ENCODE peak calls at places on chromosomes 4 and X, in eight cellular contexts. Z is astrocyte of the spinal cord, K is A673, I is PC-3, N is AG09309, U is GM10248, D is left ventricle myocardium inferior, F is MCF 10A. J is an unnamed sample.

GRCh38 chr4:169492436-169493163 is 119.8 kb downstream of the NEK1 start:
- DNase-seq in Z (peak; percentile 48), K (peak; percentile 62), I (peak; percentile 62), N (no peak), U (peak; percentile 50), D (no peak), F (peak; percentile 61), J (peak; percentile 34)

GRCh38 chr4:1900087-1900433 is 28.9 kb downstream of the NSD2 start:
- DNase-seq in Z (no peak), K (no peak), I (no peak), N (no peak), U (no peak), D (no peak), F (no peak), J (no peak)

GRCh38 chrX:46965125-46965758 is 53.0 kb downstream of the JADE3 start:
- DNase-seq in Z (peak; percentile 48), K (peak; percentile 28), I (peak; percentile 19), N (no peak), U (no peak), D (no peak), F (peak; percentile 18), J (peak; percentile 2)

GRCh38 chrX:134654398-134655012 is 3.8 kb downstream of the PLAC1 start:
- DNase-seq in Z (no peak), K (no peak), I (no peak), N (no peak), U (no peak), D (no peak), F (no peak), J (no peak)

GRCh38 chrX:13448941-13449340 is 120.5 kb upstream of the EGFL6 start:
- DNase-seq in Z (no peak), K (no peak), I (no peak), N (no peak), U (no peak), D (no peak), F (no peak), J (no peak)

GRCh38 chr4:124535004-124535403 is 177.5 kb downstream of the ANKRD50 start:
- DNase-seq in Z (no peak), K (peak; percentile 17), I (no peak), N (no peak), U (no peak), D (no peak), F (no peak), J (no peak)

GRCh38 chr4:172995161-172995560 is 173.4 kb upstream of the GALNT7 start:
- DNase-seq in Z (peak; percentile 64), K (no peak), I (no peak), N (no peak), U (no peak), D (no peak), F (no peak), J (no peak)

GRCh38 chr4:8115916-8116315 is 42.7 kb downstream of the ABLIM2 start:
- DNase-seq in Z (no peak), K (no peak), I (no peak), N (no peak), U (no peak), D (no peak), F (no peak), J (no peak)

GRCh38 chrX:132483523-132483922 is 5.3 kb downstream of the MBNL3 start:
- DNase-seq in Z (no peak), K (no peak), I (no peak), N (no peak), U (no peak), D (no peak), F (no peak), J (no peak)

GRCh38 chr4:137502730-137503129 is 29.6 kb downstream of the PCDH18 start:
- DNase-seq in Z (no peak), K (no peak), I (no peak), N (no peak), U (no peak), D (no peak), F (no peak), J (no peak)

GRCh38 chr4:85807247-85807915 is 332.4 kb downstream of the ARHGAP24 start:
- DNase-seq in Z (peak; percentile 67), K (no peak), I (peak; percentile 73), N (peak; percentile 55), U (no peak), D (peak; percentile 48), F (peak; percentile 94), J (no peak)

GRCh38 chr4:111854494-111855087 is 290.7 kb upstream of the FAM241A start:
- DNase-seq in Z (peak; percentile 44), K (peak; percentile 48), I (peak; percentile 49), N (peak; percentile 14), U (peak; percentile 7), D (no peak), F (peak; percentile 50), J (peak; percentile 51)

GRCh38 chr4:86497980-86498379 is 96.1 kb upstream of the PTPN13 start:
- DNase-seq in Z (no peak), K (no peak), I (peak; percentile 24), N (no peak), U (no peak), D (no peak), F (peak; percentile 24), J (peak; percentile 32)

GRCh38 chr4:122152699-122153328 is 683 bp downstream of the BLTP1 start:
- DNase-seq in Z (peak; percentile 33), K (peak; percentile 16), I (peak; percentile 8), N (no peak), U (peak; percentile 28), D (peak; percentile 33), F (peak; percentile 28), J (peak; percentile 18)

GRCh38 chrX:10769696-10770619 is 149.6 kb upstream of the MID1 start:
- DNase-seq in Z (peak; percentile 51), K (peak; percentile 31), I (no peak), N (no peak), U (no peak), D (no peak), F (no peak), J (peak; percentile 4)

GRCh38 chr4:60805500-60806313 is 394.4 kb upstream of the ADGRL3 start:
- DNase-seq in Z (peak; percentile 48), K (peak; percentile 0), I (peak; percentile 78), N (no peak), U (peak; percentile 4), D (no peak), F (peak; percentile 51), J (no peak)
- TF ChIP-seq CTCF in Z (peak; percentile 74), K (peak; percentile 32), I (peak; percentile 95), N (peak; percentile 59), U (peak; percentile 44), D (peak; percentile 58), F (peak; percentile 57), J (peak; percentile 80)

DNA sequence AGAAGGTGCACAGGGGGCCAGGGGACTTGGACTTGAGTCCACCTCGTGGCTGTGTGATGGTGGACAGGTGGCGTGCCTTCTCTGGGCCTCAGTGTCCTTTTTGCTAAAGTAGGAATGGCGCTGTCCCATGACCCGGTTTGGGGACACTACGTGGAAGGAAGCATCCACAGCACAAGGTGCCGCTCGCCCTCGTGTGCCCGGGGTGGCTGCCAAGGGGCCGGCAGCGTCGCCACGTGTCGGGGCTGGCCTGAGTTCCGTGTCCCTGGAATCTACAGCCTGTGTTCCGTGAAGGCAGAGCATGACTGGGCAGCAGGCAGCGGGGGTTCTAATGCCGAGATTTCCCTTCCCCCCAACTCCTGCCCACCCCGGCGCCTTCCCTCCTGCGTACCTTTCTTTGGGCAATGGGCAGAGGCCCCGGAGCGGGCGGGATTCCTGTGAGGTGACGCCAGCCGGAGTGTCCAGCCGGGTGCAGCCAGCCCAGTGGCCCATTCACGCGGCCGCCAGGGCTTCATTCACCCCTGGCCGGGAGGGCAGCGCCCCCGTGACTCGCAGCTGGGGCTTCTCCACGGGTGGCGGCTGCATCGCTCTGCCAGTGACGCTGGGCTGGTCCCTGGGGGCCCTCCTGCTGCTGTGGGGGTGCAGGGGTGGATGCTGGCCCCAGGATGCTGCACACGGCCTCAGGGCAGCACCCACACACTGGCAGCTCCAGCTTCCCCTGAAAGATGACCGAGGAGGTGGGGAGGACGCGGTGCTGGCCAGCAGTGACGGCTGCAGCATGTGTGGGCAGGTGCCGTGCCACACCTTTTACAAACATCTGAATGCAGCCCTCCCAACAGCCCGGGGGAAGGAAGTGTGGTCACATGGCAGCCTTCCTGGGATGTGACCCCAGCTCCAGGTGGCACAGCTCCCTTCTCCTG is 21.2 kb downstream of the DOK7 start:
- DNase-seq in Z (no peak), K (no peak), I (peak; percentile 70), N (no peak), U (no peak), D (peak; percentile 83), F (peak; percentile 82), J (no peak)
- TF ChIP-seq CTCF in Z (no peak), K (no peak), I (no peak), N (no peak), U (no peak), D (no peak), F (no peak), J (no peak)

GRCh38 chr4:139834210-139834609 is 168.6 kb downstream of the MGST2 start:
- DNase-seq in Z (no peak), K (no peak), I (no peak), N (no peak), U (no peak), D (no peak), F (no peak), J (no peak)
- TF ChIP-seq CTCF in Z (no peak), K (no peak), I (no peak), N (no peak), U (no peak), D (no peak), F (no peak), J (no peak)

DNA sequence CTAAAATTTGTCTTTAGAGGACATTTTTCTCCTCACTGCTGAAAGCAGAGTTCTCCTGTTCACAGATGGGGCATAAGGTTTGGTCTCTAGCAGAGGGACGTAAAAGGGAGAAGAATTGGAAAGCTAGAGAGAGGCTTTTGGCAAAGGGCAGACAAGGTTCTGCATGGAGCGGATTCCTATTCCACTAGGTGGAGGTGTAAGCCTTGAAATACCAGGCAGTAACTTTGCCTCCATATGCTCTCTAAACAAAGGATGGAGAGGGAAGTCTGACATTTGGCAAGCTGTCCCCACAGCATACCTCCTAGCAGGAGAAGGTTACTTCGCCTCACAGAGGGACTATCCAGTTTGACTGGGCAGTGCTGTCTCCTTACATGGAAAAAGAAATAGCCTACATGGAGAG is 174.7 kb downstream of the DACH2 start:
- DNase-seq in Z (no peak), K (no peak), I (no peak), N (no peak), U (no peak), D (no peak), F (peak; percentile 2), J (no peak)
- TF ChIP-seq CTCF in Z (no peak), K (no peak), I (no peak), N (no peak), U (no peak), D (no peak), F (no peak), J (no peak)

GRCh38 chr4:102868782-102869568 is at the start of gene CISD2:
- DNase-seq in Z (peak; percentile 92), K (peak; percentile 96), I (peak; percentile 80), N (peak; percentile 43), U (peak; percentile 91), D (peak; percentile 92), F (peak; percentile 95), J (peak; percentile 90)
- TF ChIP-seq CTCF in Z (no peak), K (no peak), I (no peak), N (no peak), U (no peak), D (peak; percentile 17), F (no peak), J (no peak)

J was measured in HFFc6.